ENCODE peak calls at places on chromosomes 13 and 19, in six cellular contexts. F is neuronal stem cell, U is neural progenitor cell, R is fibroblast of lung, K is trophoblast cell, T is H9. Q is an unnamed sample.

GRCh38 chr13:41645313-41645712 is 188.0 kb downstream of the RGCC start:
- DNase-seq in F (no peak), U (no peak), R (peak; percentile 93), K (peak; percentile 92), T (no peak), Q (no peak)

GRCh38 chr19:35856546-35857149 is at the start of gene KIRREL2:
- DNase-seq in F (peak; percentile 63), U (peak; percentile 82), R (no peak), K (no peak), T (peak; percentile 69), Q (no peak)

GRCh38 chr19:1057185-1057857 is 9.6 kb upstream of the ARHGAP45 start:
- DNase-seq in F (no peak), U (peak; percentile 75), R (peak; percentile 80), K (peak; percentile 33), T (peak; percentile 43), Q (peak; percentile 75)

GRCh38 chr13:50684366-50684765 is 159.1 kb downstream of the DLEU7 start:
- DNase-seq in F (no peak), U (no peak), R (no peak), K (no peak), T (no peak), Q (no peak)

GRCh38 chr13:36862722-36863121 is 43.7 kb downstream of the RFXAP start:
- DNase-seq in F (no peak), U (no peak), R (no peak), K (no peak), T (no peak), Q (no peak)

GRCh38 chr19:44588753-44589112 is 24.6 kb upstream of the IGSF23 start:
- DNase-seq in F (no peak), U (no peak), R (no peak), K (no peak), T (no peak), Q (no peak)

GRCh38 chr19:11382898-11383705 is 1.0 kb downstream of the EPOR start:
- DNase-seq in F (no peak), U (peak; percentile 68), R (no peak), K (peak; percentile 81), T (peak; percentile 87), Q (peak; percentile 58)

GRCh38 chr13:113837554-113838355 is 26.1 kb downstream of the GAS6 start:
- DNase-seq in F (no peak), U (no peak), R (peak; percentile 99), K (peak; percentile 48), T (peak; percentile 71), Q (no peak)

GRCh38 chr13:113299951-113300350 is 2.9 kb downstream of the LAMP1 start:
- DNase-seq in F (no peak), U (no peak), R (peak; percentile 19), K (peak; percentile 14), T (no peak), Q (peak; percentile 91)

GRCh38 chr13:23583491-23583890 is 13.3 kb downstream of the TNFRSF19 start:
- DNase-seq in F (no peak), U (no peak), R (peak; percentile 22), K (no peak), T (no peak), Q (no peak)

GRCh38 chr13:101210774-101211173 is 205.5 kb downstream of the NALCN start:
- DNase-seq in F (no peak), U (no peak), R (no peak), K (no peak), T (no peak), Q (no peak)

GRCh38 chr19:42553292-42554045 is 25.2 kb upstream of the CEACAM1 start:
- DNase-seq in F (no peak), U (no peak), R (peak; percentile 53), K (no peak), T (peak; percentile 22), Q (no peak)

GRCh38 chr13:108993346-108993745 is 363.9 kb downstream of the MYO16 start:
- DNase-seq in F (no peak), U (no peak), R (peak; percentile 45), K (peak; percentile 46), T (no peak), Q (no peak)

GRCh38 chr19:1646931-1647663 is 5.3 kb downstream of the TCF3 start:
- DNase-seq in F (no peak), U (no peak), R (no peak), K (no peak), T (no peak), Q (no peak)

GRCh38 chr13:29801737-29802305 is 48.6 kb downstream of the UBL3 start:
- DNase-seq in F (no peak), U (no peak), R (peak; percentile 4), K (no peak), T (no peak), Q (peak; percentile 53)

GRCh38 chr19:3366104-3366760 is at the start of gene NFIC:
- DNase-seq in F (no peak), U (peak; percentile 54), R (peak; percentile 95), K (peak; percentile 46), T (peak; percentile 62), Q (no peak)

GRCh38 chr19:13366529-13367143 is 139.6 kb downstream of the CACNA1A start:
- DNase-seq in F (peak; percentile 30), U (peak; percentile 51), R (peak; percentile 31), K (no peak), T (peak; percentile 40), Q (peak; percentile 79)

GRCh38 chr19:3146677-3147100 is 10.9 kb downstream of the GNA15 start:
- DNase-seq in F (no peak), U (peak; percentile 27), R (no peak), K (peak; percentile 68), T (peak; percentile 71), Q (peak; percentile 69)

GRCh38 chr13:35343417-35343816 is 133.1 kb downstream of the MAB21L1 start:
- DNase-seq in F (no peak), U (no peak), R (no peak), K (no peak), T (no peak), Q (no peak)

GRCh38 chr19:48123907-48124675 is 13.5 kb upstream of the PLA2G4C start:
- DNase-seq in F (peak; percentile 54), U (peak; percentile 78), R (no peak), K (no peak), T (no peak), Q (no peak)

GRCh38 chr13:92461831-92462230 is 764.8 kb upstream of the GPC6 start:
- DNase-seq in F (no peak), U (no peak), R (no peak), K (no peak), T (no peak), Q (no peak)

GRCh38 chr13:107099661-107100060 is 531.7 kb upstream of the ARGLU1 start:
- DNase-seq in F (no peak), U (no peak), R (peak; percentile 53), K (peak; percentile 80), T (no peak), Q (no peak)

GRCh38 chr19:8174706-8175105 is 25.3 kb upstream of the FBN3 start:
- DNase-seq in F (no peak), U (no peak), R (peak; percentile 57), K (peak; percentile 71), T (no peak), Q (no peak)

GRCh38 chr13:111961793-111962192 is 105.2 kb upstream of the SOX1 start:
- DNase-seq in F (no peak), U (no peak), R (no peak), K (no peak), T (no peak), Q (no peak)

GRCh38 chr19:5228932-5229777 is 111.5 kb downstream of the PTPRS start:
- DNase-seq in F (no peak), U (no peak), R (no peak), K (no peak), T (no peak), Q (no peak)

GRCh38 chr19:2412449-2412848 is 14.9 kb downstream of the TIMM13 start:
- DNase-seq in F (no peak), U (no peak), R (no peak), K (no peak), T (no peak), Q (peak; percentile 57)

GRCh38 chr19:39160523-39160861 is 34.9 kb downstream of the PAK4 start:
- DNase-seq in F (no peak), U (no peak), R (peak; percentile 73), K (no peak), T (no peak), Q (no peak)

GRCh38 chr19:47274891-47275865 is 493 bp downstream of the INAFM1 start:
- DNase-seq in F (no peak), U (peak; percentile 72), R (no peak), K (no peak), T (no peak), Q (peak; percentile 51)

GRCh38 chr13:111411186-111411858 is 90.9 kb downstream of the TEX29 start:
- DNase-seq in F (no peak), U (peak; percentile 6), R (no peak), K (no peak), T (no peak), Q (no peak)

GRCh38 chr19:1017115-1017905 is 3.6 kb downstream of the TMEM259 start:
- DNase-seq in F (no peak), U (no peak), R (no peak), K (no peak), T (no peak), Q (peak; percentile 69)

GRCh38 chr13:74990992-74991391 is 491.0 kb downstream of the TBC1D4 start:
- DNase-seq in F (no peak), U (no peak), R (no peak), K (no peak), T (no peak), Q (no peak)

GRCh38 chr19:4557186-4557970 is 2.1 kb downstream of the SEMA6B start:
- DNase-seq in F (no peak), U (no peak), R (no peak), K (peak; percentile 51), T (peak; percentile 78), Q (no peak)

GRCh38 chr19:3743486-3743885 is 18.0 kb downstream of the APBA3 start:
- DNase-seq in F (no peak), U (no peak), R (no peak), K (no peak), T (no peak), Q (peak; percentile 69)

GRCh38 chr19:32646556-32646955 is 28.4 kb downstream of the ANKRD27 start:
- DNase-seq in F (no peak), U (no peak), R (no peak), K (no peak), T (no peak), Q (no peak)
- H3K9me3 ChIP-seq in F (no peaks in the 10 kb centered on the region), U (no peaks in the 10 kb centered on the region), R (no peaks in the 10 kb centered on the region), K (peaks cover 2% of the 10 kb centered on the region), T (no peaks in the 10 kb centered on the region), Q (no peaks in the 10 kb centered on the region)

GRCh38 chr19:15813916-15814315 is 1.5 kb downstream of the OR10H1 start:
- DNase-seq in F (no peak), U (no peak), R (no peak), K (no peak), T (no peak), Q (no peak)
- H3K9ac ChIP-seq in F (no peak overlapping the region), U (no peak overlapping the region), R (no peak overlapping the region), K (no peak overlapping the region), T (no peak overlapping the region), Q (no peak overlapping the region)

DNA sequence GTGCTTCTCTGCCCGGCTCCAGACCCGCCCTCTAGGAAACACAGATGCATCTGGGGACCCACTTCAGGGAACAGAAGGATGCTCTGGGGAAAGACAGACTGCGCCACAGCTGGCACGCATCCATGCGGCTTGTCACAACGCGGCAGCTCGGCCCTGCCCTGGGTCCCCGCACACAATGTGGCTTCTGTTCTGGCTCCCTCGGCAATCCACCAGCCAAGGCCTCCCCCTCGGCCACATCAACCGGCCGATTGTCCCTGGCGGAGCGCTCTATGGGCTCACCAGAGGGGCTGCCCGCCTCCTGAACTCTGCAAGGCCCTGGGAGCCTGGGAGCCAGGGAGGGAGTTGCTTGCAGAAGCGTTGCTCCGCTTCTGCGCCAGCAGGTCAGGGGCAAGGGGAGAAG is 38.1 kb downstream of the MLLT1 start:
- DNase-seq in F (no peak), U (no peak), R (no peak), K (no peak), T (no peak), Q (no peak)
- H3K4me1 ChIP-seq in F (peaks cover 19% of the 10 kb centered on the region), U (no peaks in the 10 kb centered on the region), R (peaks cover 9% of the 10 kb centered on the region), K (peaks cover 17% of the 10 kb centered on the region), T (peaks cover 2% of the 10 kb centered on the region), Q (peaks cover 19% of the 10 kb centered on the region)

GRCh38 chr19:27770095-27770494 is 1442.9 kb downstream of the UQCRFS1 start:
- DNase-seq in F (no peak), U (no peak), R (no peak), K (no peak), T (no peak), Q (no peak)
- H3K9me3 ChIP-seq in F (peaks cover 17% of the 10 kb centered on the region), U (peaks cover 10% of the 10 kb centered on the region), R (no peaks in the 10 kb centered on the region), K (peaks cover 27% of the 10 kb centered on the region), T (peaks cover 33% of the 10 kb centered on the region), Q (peaks cover 30% of the 10 kb centered on the region)